ENCODE peak calls at places on chromosomes 12 and 14, in four cellular contexts. Q is testis, G is mammary epithelial cell, N is adrenal gland. J is an unnamed sample.
A peak's percentile ranks its signal among the peaks of the same experiment; 100 is the strongest.

GRCh38 chr12:120381752-120382419 is 12.9 kb upstream of the MSI1 start:
- DNase-seq in G (no peak), N (peak; percentile 78), Q (no peak), J (no peak)

GRCh38 chr12:131013118-131013517 is 59.4 kb downstream of the ADGRD1 start:
- DNase-seq in N (no peak), Q (no peak), G (no peak), J (no peak)

GRCh38 chr12:132711169-132711843 is 664 bp downstream of the PGAM5 start:
- DNase-seq in G (peak; percentile 25), Q (no peak), N (no peak), J (no peak)

GRCh38 chr12:6769003-6769389 is 2.8 kb downstream of the PTMS start:
- DNase-seq in N (no peak), Q (peak; percentile 82), G (no peak), J (no peak)

GRCh38 chr12:6823161-6824084 is 1.8 kb downstream of the GPR162 start:
- DNase-seq in G (no peak), Q (no peak), N (no peak), J (no peak)

GRCh38 chr12:72673853-72674252 is 401.7 kb downstream of the TRHDE start:
- DNase-seq in G (no peak), N (no peak), Q (no peak), J (no peak)

GRCh38 chr14:41498959-41499358 is 107.7 kb upstream of the LRFN5 start:
- DNase-seq in Q (no peak), G (peak; percentile 52), N (no peak), J (no peak)

GRCh38 chr14:64201296-64201695 is 92.9 kb downstream of the ESR2 start:
- DNase-seq in Q (no peak), G (no peak), N (no peak), J (no peak)

GRCh38 chr14:99554184-99554583 is 49.8 kb downstream of the CCDC85C start:
- DNase-seq in G (no peak), Q (peak; percentile 70), N (peak; percentile 76), J (peak; percentile 93)

GRCh38 chr14:99552021-99552553 is 51.9 kb downstream of the CCDC85C start:
- DNase-seq in N (no peak), Q (no peak), G (no peak), J (no peak)

GRCh38 chr14:99556134-99556791 is 47.7 kb downstream of the CCDC85C start:
- DNase-seq in Q (no peak), N (no peak), G (no peak), J (no peak)

GRCh38 chr14:99552572-99553216 is 51.3 kb downstream of the CCDC85C start:
- DNase-seq in G (no peak), Q (no peak), N (no peak), J (peak; percentile 90)

DNA sequence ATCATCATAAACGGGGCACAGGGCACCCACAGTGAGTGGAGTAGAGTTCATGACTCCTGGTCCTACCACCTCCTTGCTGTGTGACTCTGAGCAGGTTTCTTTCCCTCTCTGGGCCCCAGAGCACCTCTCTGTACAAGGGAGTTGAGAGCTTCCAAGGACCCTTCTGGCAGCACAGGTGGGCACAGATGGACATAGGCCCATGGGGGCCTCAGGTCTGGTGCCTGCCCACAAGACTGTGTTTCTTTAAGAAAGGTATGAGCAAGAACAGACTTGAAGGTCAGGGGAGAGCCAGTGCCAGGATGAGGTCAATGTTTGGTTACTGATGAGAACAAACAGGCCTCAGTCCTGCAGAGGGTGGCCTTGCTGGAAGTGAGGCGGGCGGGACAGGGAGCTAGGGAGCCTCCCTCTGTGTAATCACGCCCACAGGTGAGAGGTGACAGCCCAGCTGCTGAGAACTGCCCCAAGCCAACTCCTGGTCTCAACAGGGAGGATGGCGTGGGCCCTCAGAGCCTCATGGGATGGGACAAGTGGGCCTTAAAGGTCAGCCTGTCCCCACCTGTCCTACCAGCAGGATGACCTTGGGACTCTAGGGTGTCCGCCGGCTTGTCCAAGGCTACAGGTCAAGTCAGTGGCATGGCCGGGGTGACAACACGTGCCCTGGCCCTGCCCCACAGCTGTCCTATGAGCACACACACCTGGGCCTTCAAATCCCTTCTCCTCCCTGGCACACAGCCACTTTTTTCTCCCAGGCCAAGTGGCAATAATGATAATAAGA is 49.1 kb downstream of the CCDC85C start:
- DNase-seq in N (peak; percentile 83), Q (peak; percentile 62), G (peak; percentile 28), J (peak; percentile 96)
- H3K4me1 ChIP-seq in N (peaks cover 49% of the 10 kb centered on the region), Q (peaks cover 26% of the 10 kb centered on the region), G (peaks cover 13% of the 10 kb centered on the region), J (peaks cover 90% of the 10 kb centered on the region)

GRCh38 chr12:122982494-122982850 is 2.0 kb downstream of the ARL6IP4 start:
- DNase-seq in Q (no peak), N (peak; percentile 22), G (no peak), J (no peak)

GRCh38 chr12:122984612-122985358 is 4.3 kb downstream of the ARL6IP4 start:
- DNase-seq in N (peak; percentile 77), G (no peak), Q (peak; percentile 84), J (peak; percentile 49)

GRCh38 chr12:122985590-122986257 is 5.2 kb downstream of the ARL6IP4 start:
- DNase-seq in N (peak; percentile 29), Q (no peak), G (no peak), J (no peak)

GRCh38 chr12:122982963-122983788 is 2.7 kb downstream of the ARL6IP4 start:
- DNase-seq in Q (no peak), N (peak; percentile 42), G (no peak), J (peak; percentile 10)

DNA sequence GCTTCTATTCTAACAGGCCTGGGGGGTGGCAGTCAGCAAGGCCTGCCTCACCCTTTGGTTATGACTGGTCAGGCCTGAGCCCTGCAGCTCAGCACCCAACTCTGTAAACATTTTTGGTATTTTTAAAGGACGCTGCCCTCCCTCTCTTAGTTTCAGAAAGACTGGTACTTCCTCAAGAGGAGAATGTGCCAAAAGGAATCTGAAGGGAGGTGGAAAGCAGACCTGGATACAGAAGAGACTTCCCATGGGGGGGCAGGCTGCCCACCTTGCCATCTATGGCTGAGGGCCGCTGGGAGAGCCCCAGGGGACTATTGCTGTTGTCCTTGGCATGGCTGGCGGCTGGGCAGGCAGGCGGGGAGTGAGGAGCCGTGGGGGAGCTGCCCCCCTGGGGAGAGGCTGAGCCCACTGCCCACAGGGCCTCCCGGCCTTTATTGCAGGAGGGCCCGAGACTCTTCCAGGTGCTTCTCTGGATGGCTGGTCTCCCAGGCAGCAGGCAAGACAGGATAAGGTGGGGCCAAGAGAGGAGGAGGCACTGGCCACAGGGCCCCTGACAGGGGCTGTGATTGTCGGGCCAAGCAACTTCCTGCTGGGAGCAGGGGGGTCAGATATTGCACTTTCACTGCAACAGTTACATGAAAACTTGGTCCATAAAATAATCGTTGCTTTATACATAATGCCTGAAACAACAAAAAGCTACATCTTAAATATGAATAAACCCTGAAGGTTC is 3.5 kb downstream of the ARL6IP4 start:
- DNase-seq in G (no peak), Q (no peak), N (peak; percentile 35), J (no peak)
- H3K4me1 ChIP-seq in G (peaks cover 34% of the 10 kb centered on the region), Q (peaks cover 55% of the 10 kb centered on the region), N (peaks cover 62% of the 10 kb centered on the region), J (peaks cover 58% of the 10 kb centered on the region)

GRCh38 chr14:100153560-100153959 is 5.9 kb downstream of the DEGS2 start:
- DNase-seq in Q (no peak), G (no peak), N (no peak), J (no peak)

GRCh38 chr14:100149789-100150611 is 9.4 kb downstream of the DEGS2 start:
- DNase-seq in G (no peak), N (no peak), Q (peak; percentile 62), J (peak; percentile 69)

GRCh38 chr14:100148837-100149731 is 10.4 kb downstream of the DEGS2 start:
- DNase-seq in G (no peak), Q (no peak), N (no peak), J (no peak)

GRCh38 chr14:100152091-100152490 is 7.4 kb downstream of the DEGS2 start:
- DNase-seq in Q (no peak), G (no peak), N (no peak), J (no peak)

GRCh38 chr14:100150932-100151587 is 8.4 kb downstream of the DEGS2 start:
- DNase-seq in Q (no peak), N (no peak), G (peak; percentile 25), J (no peak)
- H3K4me1 ChIP-seq in Q (peaks cover 7% of the 10 kb centered on the region), N (no peaks in the 10 kb centered on the region), G (peaks cover 21% of the 10 kb centered on the region), J (peaks cover 23% of the 10 kb centered on the region)

DNA sequence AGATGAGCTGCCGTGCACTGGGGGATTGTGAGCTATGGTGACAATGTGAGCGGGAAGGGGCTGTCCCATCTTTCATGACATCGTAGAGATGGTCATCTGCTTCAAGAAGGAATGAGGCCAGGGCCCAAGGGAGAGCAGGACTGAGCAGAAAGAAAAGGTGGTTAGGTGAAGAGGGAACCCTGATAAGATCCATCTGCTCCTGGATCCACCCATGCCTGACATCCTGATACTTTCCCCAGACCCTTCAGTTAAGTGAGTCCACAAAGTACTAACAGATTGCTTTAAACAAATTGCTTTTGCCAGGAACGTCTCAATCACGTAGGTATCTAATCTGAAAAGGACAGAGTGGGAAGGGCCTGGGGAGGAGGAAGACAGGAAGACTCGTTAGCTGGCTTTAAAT is 25.4 kb upstream of the DLK1 start:
- DNase-seq in N (no peak), Q (no peak), G (no peak), J (no peak)
- H3K4me1 ChIP-seq in N (peaks cover 7% of the 10 kb centered on the region), Q (peaks cover 5% of the 10 kb centered on the region), G (no peaks in the 10 kb centered on the region), J (no peaks in the 10 kb centered on the region)

GRCh38 chr12:54996235-54996634 is 11.7 kb upstream of the TESPA1 start:
- DNase-seq in G (no peak), N (no peak), Q (no peak), J (no peak)
- H3K4me1 ChIP-seq in G (no peaks in the 10 kb centered on the region), N (no peaks in the 10 kb centered on the region), Q (no peaks in the 10 kb centered on the region), J (no peaks in the 10 kb centered on the region)

DNA sequence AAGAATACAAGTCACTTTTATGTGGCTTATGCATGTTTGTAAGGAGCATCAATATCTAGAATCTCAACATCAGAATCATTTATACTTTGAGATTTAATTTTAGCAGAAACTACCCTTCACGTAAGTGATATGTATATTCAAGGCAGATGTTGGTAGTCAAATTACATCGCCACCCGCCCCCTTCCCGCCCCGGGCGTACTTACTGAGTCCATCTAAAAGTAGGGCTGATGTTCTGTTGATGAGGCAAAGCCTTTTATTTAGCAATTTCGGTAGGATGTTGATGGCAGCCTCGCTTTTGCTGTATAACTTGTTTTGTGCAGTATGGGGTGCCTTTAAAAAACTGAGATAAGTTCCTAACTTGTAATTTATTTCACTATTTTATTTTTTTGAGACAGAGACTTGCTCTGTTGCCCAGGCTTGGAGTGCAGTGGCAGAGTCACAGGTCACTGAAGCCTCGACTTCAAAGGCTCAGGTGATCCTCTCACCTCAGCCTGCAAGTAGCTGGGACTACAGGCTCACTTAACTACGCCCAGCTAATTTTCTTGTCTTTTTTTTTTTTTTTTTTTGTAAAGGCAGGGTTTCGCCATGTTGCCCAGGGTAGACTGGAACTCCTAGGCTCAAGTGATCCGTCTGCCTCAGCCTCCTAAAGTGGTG is 30.8 kb downstream of the KTN1 start:
- DNase-seq in Q (no peak), N (no peak), G (no peak), J (no peak)
- H3K4me1 ChIP-seq in Q (peaks cover 4% of the 10 kb centered on the region), N (peaks cover 27% of the 10 kb centered on the region), G (peaks cover 30% of the 10 kb centered on the region), J (peaks cover 14% of the 10 kb centered on the region)

GRCh38 chr14:72610831-72611200 is 283.1 kb downstream of the DPF3 start:
- DNase-seq in Q (no peak), N (no peak), G (no peak), J (no peak)
- H3K4me1 ChIP-seq in Q (peaks cover 20% of the 10 kb centered on the region), N (peaks cover 16% of the 10 kb centered on the region), G (peaks cover 40% of the 10 kb centered on the region), J (peaks cover 10% of the 10 kb centered on the region)

GRCh38 chr12:4292266-4293063 is 18.9 kb downstream of the CCND2 start:
- DNase-seq in Q (no peak), G (no peak), N (no peak), J (no peak)
- H3K4me1 ChIP-seq in Q (peaks cover 9% of the 10 kb centered on the region), G (peaks cover 8% of the 10 kb centered on the region), N (peaks cover 53% of the 10 kb centered on the region), J (peaks cover 2% of the 10 kb centered on the region)

GRCh38 chr14:92657457-92658142 is 90.8 kb downstream of the LGMN start:
- DNase-seq in Q (peak; percentile 68), G (no peak), N (peak; percentile 65), J (no peak)
- H3K4me1 ChIP-seq in Q (peaks cover 40% of the 10 kb centered on the region), G (peaks cover 22% of the 10 kb centered on the region), N (peaks cover 5% of the 10 kb centered on the region), J (no peaks in the 10 kb centered on the region)

J was measured in body of pancreas.